ENCODE peak calls at places on chromosomes 4 and X, in six cellular contexts. One of them, this sample, is unnamed.

GRCh38 chr4:40628888-40629287 is 776 bp downstream of the RBM47 start:
- DNase-seq in K562: no peak
- DNase-seq in spleen: no peak
- DNase-seq in IMR-90: no peak
- DNase-seq in uterus: no peak
- DNase-seq in stomach: no peak
- DNase-seq in this sample: no peak

GRCh38 chr4:15425520-15425919 is 2.3 kb upstream of the C1QTNF7 start:
- DNase-seq in K562: no peak
- DNase-seq in spleen: no peak
- DNase-seq in IMR-90: no peak
- DNase-seq in uterus: no peak
- DNase-seq in stomach: no peak
- DNase-seq in this sample: no peak

GRCh38 chrX:54042609-54043010 is 1.7 kb downstream of the PHF8 start:
- DNase-seq in K562: peak; percentile 58
- DNase-seq in spleen: peak; percentile 82
- DNase-seq in IMR-90: peak; percentile 63
- DNase-seq in uterus: peak; percentile 35
- DNase-seq in stomach: no peak
- DNase-seq in this sample: peak; percentile 48

GRCh38 chr4:40763228-40763716 is 13.5 kb downstream of the NSUN7 start:
- DNase-seq in K562: no peak
- DNase-seq in spleen: no peak
- DNase-seq in IMR-90: peak; percentile 51
- DNase-seq in uterus: no peak
- DNase-seq in stomach: no peak
- DNase-seq in this sample: no peak

GRCh38 chr4:6926681-6927478 is 17.3 kb downstream of the TBC1D14 start:
- DNase-seq in K562: peak; percentile 80
- DNase-seq in spleen: no peak
- DNase-seq in IMR-90: peak; percentile 60
- DNase-seq in uterus: no peak
- DNase-seq in stomach: peak; percentile 62
- DNase-seq in this sample: no peak

GRCh38 chr4:81836716-81837115 is 365.0 kb upstream of the RASGEF1B start:
- DNase-seq in K562: peak; percentile 22
- DNase-seq in spleen: no peak
- DNase-seq in IMR-90: no peak
- DNase-seq in uterus: no peak
- DNase-seq in stomach: no peak
- DNase-seq in this sample: no peak

GRCh38 chr4:141686929-141687328 is 50.5 kb downstream of the IL15 start:
- DNase-seq in K562: no peak
- DNase-seq in spleen: no peak
- DNase-seq in IMR-90: no peak
- DNase-seq in uterus: no peak
- DNase-seq in stomach: no peak
- DNase-seq in this sample: no peak

GRCh38 chrX:34382416-34382815 is 250.3 kb upstream of the FAM47A start:
- DNase-seq in K562: no peak
- DNase-seq in spleen: no peak
- DNase-seq in IMR-90: no peak
- DNase-seq in uterus: no peak
- DNase-seq in stomach: no peak
- DNase-seq in this sample: no peak

GRCh38 chr4:95549246-95550138 is 719 bp upstream of the UNC5C start:
- DNase-seq in K562: no peak
- DNase-seq in spleen: peak; percentile 82
- DNase-seq in IMR-90: peak; percentile 19
- DNase-seq in uterus: peak; percentile 55
- DNase-seq in stomach: peak; percentile 27
- DNase-seq in this sample: no peak

GRCh38 chr4:186193851-186194250 is 2.5 kb downstream of the CYP4V2 start:
- DNase-seq in K562: no peak
- DNase-seq in spleen: no peak
- DNase-seq in IMR-90: no peak
- DNase-seq in uterus: no peak
- DNase-seq in stomach: no peak
- DNase-seq in this sample: no peak

GRCh38 chr4:186189656-186190055 is 1.7 kb upstream of the CYP4V2 start:
- DNase-seq in K562: peak; percentile 6
- DNase-seq in spleen: no peak
- DNase-seq in IMR-90: no peak
- DNase-seq in uterus: no peak
- DNase-seq in stomach: no peak
- DNase-seq in this sample: no peak

GRCh38 chr4:186190456-186191265 is 706 bp upstream of the CYP4V2 start:
- DNase-seq in K562: peak; percentile 56
- DNase-seq in spleen: peak; percentile 92
- DNase-seq in IMR-90: no peak
- DNase-seq in uterus: no peak
- DNase-seq in stomach: no peak
- DNase-seq in this sample: peak; percentile 38

GRCh38 chr4:186192068-186192751 is 843 bp downstream of the CYP4V2 start:
- DNase-seq in K562: no peak
- DNase-seq in spleen: no peak
- DNase-seq in IMR-90: peak; percentile 48
- DNase-seq in uterus: peak; percentile 36
- DNase-seq in stomach: peak; percentile 35
- DNase-seq in this sample: peak; percentile 25

DNA sequence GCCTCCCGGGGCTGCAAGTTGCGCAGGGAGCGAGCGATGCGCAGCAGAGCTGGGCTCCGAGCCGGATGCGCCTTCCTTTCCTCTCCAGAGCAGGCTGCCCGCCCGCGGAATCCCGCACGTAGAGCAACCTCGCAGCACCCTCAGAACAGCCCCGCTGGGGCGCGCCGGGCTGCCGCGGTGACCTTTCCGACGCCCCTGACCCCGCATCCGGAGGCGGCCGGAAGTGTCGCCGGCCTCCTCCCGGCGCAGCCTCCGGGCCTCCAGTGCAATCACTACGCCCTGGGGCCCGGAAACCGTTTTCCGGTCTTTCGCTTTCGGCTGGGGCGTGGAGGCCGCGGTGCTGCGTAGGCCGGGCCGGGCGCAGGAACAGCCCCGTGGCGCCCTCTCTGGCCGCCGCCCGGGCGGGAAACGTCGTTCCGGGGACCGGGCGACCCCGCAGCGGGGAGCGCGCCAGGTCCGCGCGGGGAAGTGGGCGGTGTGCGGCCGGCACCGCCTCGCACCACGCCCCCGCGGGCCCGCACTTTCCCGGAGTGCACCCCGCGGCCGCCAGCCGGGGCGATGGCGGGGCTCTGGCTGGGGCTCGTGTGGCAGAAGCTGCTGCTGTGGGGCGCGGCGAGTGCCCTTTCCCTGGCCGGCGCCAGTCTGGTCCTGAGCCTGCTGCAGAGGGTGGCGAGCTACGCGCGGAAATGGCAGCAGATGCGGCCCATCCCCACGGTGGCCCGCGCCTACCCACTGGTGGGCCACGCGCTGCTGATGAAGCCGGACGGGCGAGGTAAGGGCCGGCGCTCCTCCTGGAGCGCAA is at the start of gene CYP4V2:
- DNase-seq in K562: peak; percentile 82
- DNase-seq in spleen: peak; percentile 96
- DNase-seq in IMR-90: peak; percentile 72
- DNase-seq in uterus: peak; percentile 81
- DNase-seq in stomach: peak; percentile 87
- DNase-seq in this sample: peak; percentile 30
- TF ChIP-seq POLR2A in K562: peak; percentile 86
- TF ChIP-seq POLR2A in spleen: peak; percentile 10
- TF ChIP-seq POLR2A in IMR-90: no peak
- TF ChIP-seq POLR2A in uterus: peak; percentile 60
- TF ChIP-seq POLR2A in stomach: no peak
- TF ChIP-seq POLR2A in this sample: peak; percentile 43

GRCh38 chr4:8427262-8427661 is 13.3 kb downstream of the ACOX3 start:
- DNase-seq in K562: no peak
- DNase-seq in spleen: no peak
- DNase-seq in IMR-90: no peak
- DNase-seq in uterus: no peak
- DNase-seq in stomach: no peak
- DNase-seq in this sample: no peak
- H3K4me1 ChIP-seq in K562: peaks cover 2% of the 10 kb centered on the region
- H3K4me1 ChIP-seq in spleen: peaks cover 12% of the 10 kb centered on the region
- H3K4me1 ChIP-seq in IMR-90: peaks cover 1% of the 10 kb centered on the region
- H3K4me1 ChIP-seq in uterus: peaks cover 9% of the 10 kb centered on the region
- H3K4me1 ChIP-seq in stomach: peaks cover 41% of the 10 kb centered on the region
- H3K4me1 ChIP-seq in this sample: peaks cover 21% of the 10 kb centered on the region

GRCh38 chrX:40010550-40011364 is 87.0 kb downstream of the BCOR start:
- DNase-seq in K562: no peak
- DNase-seq in spleen: peak; percentile 76
- DNase-seq in IMR-90: no peak
- DNase-seq in uterus: no peak
- DNase-seq in stomach: no peak
- DNase-seq in this sample: no peak

GRCh38 chrX:40011483-40012038 is 86.2 kb downstream of the BCOR start:
- DNase-seq in K562: no peak
- DNase-seq in spleen: no peak
- DNase-seq in IMR-90: no peak
- DNase-seq in uterus: no peak
- DNase-seq in stomach: no peak
- DNase-seq in this sample: no peak

GRCh38 chrX:40015693-40016092 is 82.1 kb downstream of the BCOR start:
- DNase-seq in K562: no peak
- DNase-seq in spleen: no peak
- DNase-seq in IMR-90: no peak
- DNase-seq in uterus: no peak
- DNase-seq in stomach: no peak
- DNase-seq in this sample: no peak

GRCh38 chrX:40012039-40012799 is 85.5 kb downstream of the BCOR start:
- DNase-seq in K562: no peak
- DNase-seq in spleen: peak; percentile 77
- DNase-seq in IMR-90: peak; percentile 71
- DNase-seq in uterus: peak; percentile 40
- DNase-seq in stomach: peak; percentile 45
- DNase-seq in this sample: peak; percentile 51

GRCh38 chrX:40012800-40013682 is 84.7 kb downstream of the BCOR start:
- DNase-seq in K562: peak; percentile 66
- DNase-seq in spleen: peak; percentile 88
- DNase-seq in IMR-90: peak; percentile 35
- DNase-seq in uterus: peak; percentile 76
- DNase-seq in stomach: peak; percentile 70
- DNase-seq in this sample: peak; percentile 46
- TF ChIP-seq POLR2A in K562: peak; percentile 66
- TF ChIP-seq POLR2A in spleen: no peak
- TF ChIP-seq POLR2A in IMR-90: no peak
- TF ChIP-seq POLR2A in uterus: peak; percentile 25
- TF ChIP-seq POLR2A in stomach: no peak
- TF ChIP-seq POLR2A in this sample: no peak

DNA sequence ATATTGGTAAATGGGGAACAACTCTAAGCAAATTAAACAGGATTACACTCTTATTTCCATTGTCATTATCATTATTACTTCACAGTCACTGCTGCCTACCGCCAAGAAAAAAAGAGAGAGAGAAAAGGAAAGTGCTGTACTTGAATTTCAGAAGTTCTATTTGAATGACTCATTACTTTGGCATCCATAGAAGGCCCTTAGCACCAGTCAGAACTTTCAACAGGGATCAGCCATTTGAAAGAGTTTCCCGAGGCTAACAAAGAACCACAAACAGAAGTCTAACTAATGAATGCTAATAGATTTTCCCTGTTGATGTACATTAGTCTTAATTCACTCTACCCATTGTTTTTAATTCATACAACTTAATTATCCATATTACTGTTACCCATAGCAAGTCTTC is 116.3 kb downstream of the SHROOM4 start:
- DNase-seq in K562: no peak
- DNase-seq in spleen: no peak
- DNase-seq in IMR-90: peak; percentile 79
- DNase-seq in uterus: no peak
- DNase-seq in stomach: no peak
- DNase-seq in this sample: no peak
- H3K4me1 ChIP-seq in K562: no peaks in the 10 kb centered on the region
- H3K4me1 ChIP-seq in spleen: no peaks in the 10 kb centered on the region
- H3K4me1 ChIP-seq in IMR-90: peaks cover 3% of the 10 kb centered on the region
- H3K4me1 ChIP-seq in uterus: no peaks in the 10 kb centered on the region
- H3K4me1 ChIP-seq in stomach: no peaks in the 10 kb centered on the region
- H3K4me1 ChIP-seq in this sample: no peaks in the 10 kb centered on the region

GRCh38 chr4:56907489-56908205 is at the start of gene REST:
- DNase-seq in K562: peak; percentile 87
- DNase-seq in spleen: peak; percentile 96
- DNase-seq in IMR-90: peak; percentile 52
- DNase-seq in uterus: peak; percentile 81
- DNase-seq in stomach: peak; percentile 84
- DNase-seq in this sample: peak; percentile 80
- TF ChIP-seq POLR2A in K562: no peak
- TF ChIP-seq POLR2A in spleen: no peak
- TF ChIP-seq POLR2A in IMR-90: no peak
- TF ChIP-seq POLR2A in uterus: peak; percentile 71
- TF ChIP-seq POLR2A in stomach: no peak
- TF ChIP-seq POLR2A in this sample: no peak

DNA sequence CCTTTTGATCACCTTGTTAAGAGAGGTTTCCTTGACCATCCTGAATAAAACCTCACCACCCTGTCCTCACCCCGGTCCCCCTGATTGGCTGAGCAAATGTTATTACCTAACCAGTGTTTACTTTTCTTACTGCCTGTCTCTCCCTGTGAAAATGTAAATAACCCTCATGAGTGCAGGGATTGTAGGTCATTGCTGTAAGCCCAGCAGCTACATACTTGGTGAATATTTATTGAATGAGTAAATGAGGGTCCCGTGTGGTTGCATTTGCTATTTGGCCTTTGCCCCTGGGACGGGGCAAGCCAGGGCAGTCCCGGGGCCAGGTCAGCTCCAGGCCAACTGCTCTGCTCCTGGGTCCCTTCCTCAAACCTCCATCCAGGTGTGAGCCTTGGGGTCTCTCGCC is 55.5 kb upstream of the CLCN4 start:
- DNase-seq in K562: no peak
- DNase-seq in spleen: peak; percentile 31
- DNase-seq in IMR-90: peak; percentile 40
- DNase-seq in uterus: no peak
- DNase-seq in stomach: no peak
- DNase-seq in this sample: no peak
- H3K4me1 ChIP-seq in K562: no peaks in the 10 kb centered on the region
- H3K4me1 ChIP-seq in spleen: no peaks in the 10 kb centered on the region
- H3K4me1 ChIP-seq in IMR-90: peaks cover 4% of the 10 kb centered on the region
- H3K4me1 ChIP-seq in uterus: no peaks in the 10 kb centered on the region
- H3K4me1 ChIP-seq in stomach: peaks cover 27% of the 10 kb centered on the region
- H3K4me1 ChIP-seq in this sample: no peaks in the 10 kb centered on the region

DNA sequence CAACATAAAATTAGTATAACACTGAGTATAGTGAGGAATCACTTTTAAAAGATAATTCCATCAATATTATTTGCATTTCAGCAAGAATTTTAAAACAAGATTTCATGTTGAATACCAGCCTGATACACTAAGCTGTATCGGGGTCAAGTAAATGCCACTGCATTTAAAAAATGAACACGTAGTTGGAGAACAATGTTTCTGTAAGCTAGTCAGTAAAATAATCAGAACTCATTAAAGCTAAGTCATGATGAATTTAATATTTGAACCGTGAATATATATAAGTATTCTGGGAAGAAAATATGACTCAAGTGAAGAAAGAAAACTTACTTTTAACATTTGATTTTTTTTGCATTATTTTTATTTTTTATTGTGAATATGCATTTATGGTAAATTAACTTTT is 611.0 kb upstream of the PABPC4L start:
- DNase-seq in K562: no peak
- DNase-seq in spleen: no peak
- DNase-seq in IMR-90: no peak
- DNase-seq in uterus: no peak
- DNase-seq in stomach: no peak
- DNase-seq in this sample: no peak
- TF ChIP-seq POLR2A in K562: no peak
- TF ChIP-seq POLR2A in spleen: no peak
- TF ChIP-seq POLR2A in IMR-90: no peak
- TF ChIP-seq POLR2A in uterus: no peak
- TF ChIP-seq POLR2A in stomach: no peak
- TF ChIP-seq POLR2A in this sample: no peak

This sample was measured in breast epithelium.